ENCODE peak calls at places on chromosomes 1 and 21, in five cellular contexts. H is HepG2, F is K562, E is H1, A is GM12878. K is an unnamed sample.

GRCh38 chr21:34576043-34576466 is 38.9 kb downstream of the RCAN1 start:
- DNase-seq in A (no peak), E (no peak), F (no peak), H (no peak), K (no peak)

GRCh38 chr21:36589352-36589971 is 109.5 kb upstream of the SIM2 start:
- DNase-seq in E (no peak), F (peak), H (peak), A (peak), K (peak)

GRCh38 chr1:93483200-93483599 is 35.3 kb downstream of the FNBP1L start:
- DNase-seq in F (no peak), E (no peak), H (no peak), A (no peak), K (no peak)

GRCh38 chr1:31701137-31701736 is 2.6 kb downstream of the COL16A1 start:
- DNase-seq in F (peak), H (peak), A (no peak), E (no peak), K (peak)

GRCh38 chr1:193754732-193755427 is 568.5 kb upstream of the B3GALT2 start:
- DNase-seq in F (peak), E (no peak), A (no peak), H (no peak), K (peak)

GRCh38 chr21:36825683-36826082 is 126.8 kb downstream of the SIM2 start:
- DNase-seq in E (no peak), A (no peak), F (peak), H (no peak), K (no peak)

GRCh38 chr1:82597620-82598019 is 796.9 kb downstream of the ADGRL2 start:
- DNase-seq in A (no peak), E (no peak), F (no peak), H (no peak), K (no peak)

GRCh38 chr1:153429266-153430165 is 13.2 kb downstream of the S100A7A start:
- DNase-seq in A (no peak), F (no peak), H (no peak), E (no peak), K (no peak)

GRCh38 chr1:184424945-184425344 is 38.1 kb downstream of the C1orf21 start:
- DNase-seq in E (no peak), A (no peak), F (no peak), H (no peak), K (no peak)

GRCh38 chr1:195794225-195794624 is 814.0 kb downstream of the KCNT2 start:
- DNase-seq in H (no peak), A (no peak), E (no peak), F (no peak), K (no peak)

GRCh38 chr1:83547903-83548302 is 451.0 kb downstream of the TTLL7 start:
- DNase-seq in A (no peak), H (no peak), F (no peak), E (no peak), K (no peak)

GRCh38 chr1:31064685-31065309 is 720 bp downstream of the PUM1 start:
- DNase-seq in E (no peak), H (peak), A (no peak), F (peak), K (no peak)

GRCh38 chr1:6962390-6962955 is 177.2 kb downstream of the CAMTA1 start:
- DNase-seq in H (no peak), F (peak), E (no peak), A (peak), K (peak)

GRCh38 chr1:10399487-10399917 is 638 bp downstream of the PGD start:
- DNase-seq in E (no peak), H (peak), A (no peak), F (no peak), K (no peak)

GRCh38 chr1:115829947-115830346 is 11.0 kb downstream of the NHLH2 start:
- DNase-seq in A (no peak), H (no peak), F (no peak), E (no peak), K (no peak)

GRCh38 chr21:17699524-17700189 is 87.0 kb upstream of the BTG3 start:
- DNase-seq in A (peak), H (no peak), F (no peak), E (no peak), K (no peak)

GRCh38 chr21:41678944-41679343 is 87.9 kb downstream of the RIPK4 start:
- DNase-seq in F (peak), H (peak), A (no peak), E (peak), K (peak)

GRCh38 chr1:228265167-228265566 is 57.3 kb downstream of the OBSCN start:
- DNase-seq in F (peak), A (no peak), E (no peak), H (no peak), K (no peak)

GRCh38 chr1:185314416-185314815 is 2.6 kb downstream of the IVNS1ABP start:
- DNase-seq in H (no peak), F (no peak), E (no peak), A (no peak), K (no peak)

GRCh38 chr1:78833491-78833890 is 173.0 kb downstream of the ADGRL4 start:
- DNase-seq in E (no peak), A (no peak), H (no peak), F (no peak), K (no peak)

GRCh38 chr21:38669186-38669585 is 136.5 kb upstream of the ETS2 start:
- DNase-seq in E (no peak), H (peak), F (peak), A (no peak), K (peak)

GRCh38 chr1:81797701-81798100 is 3.0 kb upstream of the ADGRL2 start:
- DNase-seq in E (no peak), A (no peak), H (no peak), F (no peak), K (no peak)

GRCh38 chr1:14531519-14531918 is 67.0 kb upstream of the KAZN start:
- DNase-seq in F (no peak), E (no peak), A (no peak), H (no peak), K (no peak)

GRCh38 chr1:177848577-177848976 is 121.3 kb downstream of the SEC16B start:
- DNase-seq in E (no peak), H (no peak), F (no peak), A (no peak), K (no peak)

GRCh38 chr1:109490029-109490933 is 3.6 kb upstream of the CYB561D1 start:
- DNase-seq in F (peak), H (peak), A (no peak), E (no peak), K (peak)

GRCh38 chr1:222794656-222795474 is 20.0 kb upstream of the DISP1 start:
- DNase-seq in H (no peak), E (no peak), F (no peak), A (no peak), K (peak)

GRCh38 chr1:229091721-229092136 is 179.2 kb upstream of the RAB4A start:
- DNase-seq in H (no peak), F (no peak), A (no peak), E (no peak), K (no peak)

GRCh38 chr1:235642021-235642942 is 7.3 kb downstream of the GNG4 start:
- DNase-seq in A (no peak), H (no peak), F (peak), E (no peak), K (no peak)

GRCh38 chr1:159120317-159120716 is 43.8 kb upstream of the AIM2 start:
- DNase-seq in A (no peak), H (no peak), E (no peak), F (no peak), K (no peak)

GRCh38 chr1:155082301-155082940 is 3.8 kb downstream of the EFNA3 start:
- DNase-seq in H (no peak), A (no peak), E (no peak), F (peak), K (no peak)

GRCh38 chr1:10665930-10666850 is 130.3 kb downstream of the CASZ1 start:
- DNase-seq in F (no peak), H (no peak), A (no peak), E (no peak), K (no peak)

GRCh38 chr1:188089461-188089860 is 1260.7 kb downstream of the PLA2G4A start:
- DNase-seq in H (no peak), E (no peak), F (no peak), A (no peak), K (no peak)

GRCh38 chr1:10575616-10576015 is 100.9 kb downstream of the PEX14 start:
- DNase-seq in A (no peak), H (no peak), F (no peak), E (no peak), K (peak)

GRCh38 chr1:22878626-22879025 is 94.0 kb downstream of the LACTBL1 start:
- DNase-seq in E (no peak), A (no peak), H (no peak), F (no peak), K (no peak)

GRCh38 chr1:228228601-228229074 is 20.8 kb downstream of the OBSCN start:
- DNase-seq in A (no peak), F (no peak), H (peak), E (no peak), K (peak)

GRCh38 chr1:75522389-75522788 is 88.5 kb downstream of the SLC44A5 start:
- DNase-seq in A (no peak), F (no peak), H (no peak), E (no peak), K (no peak)

GRCh38 chr1:107926436-107927080 is 38.4 kb downstream of the VAV3 start:
- DNase-seq in H (no peak), A (no peak), F (no peak), E (no peak), K (no peak)

GRCh38 chr1:221670081-221670480 is 71.8 kb downstream of the DUSP10 start:
- DNase-seq in A (no peak), H (no peak), E (no peak), F (no peak), K (no peak)

GRCh38 chr1:156748670-156749428 is 2.6 kb downstream of the HDGF start:
- DNase-seq in H (peak), E (no peak), A (no peak), F (no peak), K (no peak)
- TF ChIP-seq KDM1A in H (no peak), E (no peak), A (no peak), F (no peak), K (no peak)

GRCh38 chr1:55188909-55189308 is 26.3 kb downstream of the USP24 start:
- DNase-seq in H (no peak), A (no peak), F (no peak), E (no peak), K (no peak)
- TF ChIP-seq KDM1A in H (no peak), A (no peak), F (no peak), E (no peak), K (no peak)

GRCh38 chr1:66371233-66372005 is 162.5 kb upstream of the SGIP1 start:
- DNase-seq in A (no peak), F (no peak), E (no peak), H (no peak), K (no peak)
- TF ChIP-seq KDM1A in A (no peak), F (no peak), E (no peak), H (no peak), K (no peak)

GRCh38 chr1:9016455-9016854 is 9.8 kb downstream of the SLC2A7 start:
- DNase-seq in E (no peak), A (no peak), H (no peak), F (no peak), K (no peak)

GRCh38 chr1:9020325-9020724 is 5.9 kb downstream of the SLC2A7 start:
- DNase-seq in A (no peak), F (no peak), H (no peak), E (no peak), K (no peak)

GRCh38 chr1:9014475-9015375 is 11.5 kb downstream of the SLC2A7 start:
- DNase-seq in A (no peak), H (no peak), F (no peak), E (no peak), K (no peak)

GRCh38 chr1:9022773-9023172 is 3.5 kb downstream of the SLC2A7 start:
- DNase-seq in E (no peak), A (no peak), H (no peak), F (no peak), K (no peak)

DNA sequence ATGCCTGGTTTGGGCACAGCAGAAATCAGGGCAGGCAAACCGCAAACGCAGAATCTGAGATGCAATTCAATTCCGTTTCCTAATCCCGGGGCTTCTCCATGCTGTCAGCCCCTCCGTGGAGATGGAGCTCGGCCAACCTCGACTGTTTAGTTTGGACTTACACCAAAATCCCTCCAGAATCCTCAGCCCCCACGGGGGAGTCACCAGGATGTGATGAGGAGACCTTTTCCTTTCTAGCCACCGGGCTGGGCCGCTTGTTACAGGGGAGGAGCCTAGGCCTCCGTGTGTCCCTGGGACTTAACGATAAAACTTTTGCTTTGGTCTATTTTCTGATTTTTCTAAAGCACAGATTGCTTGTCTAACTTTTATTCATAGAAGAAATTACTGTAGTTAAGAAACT is 7.9 kb downstream of the SLC2A7 start:
- DNase-seq in A (no peak), H (no peak), F (no peak), E (no peak), K (no peak)
- TF ChIP-seq KDM1A in A (no peak), H (no peak), F (no peak), E (no peak), K (no peak)

DNA sequence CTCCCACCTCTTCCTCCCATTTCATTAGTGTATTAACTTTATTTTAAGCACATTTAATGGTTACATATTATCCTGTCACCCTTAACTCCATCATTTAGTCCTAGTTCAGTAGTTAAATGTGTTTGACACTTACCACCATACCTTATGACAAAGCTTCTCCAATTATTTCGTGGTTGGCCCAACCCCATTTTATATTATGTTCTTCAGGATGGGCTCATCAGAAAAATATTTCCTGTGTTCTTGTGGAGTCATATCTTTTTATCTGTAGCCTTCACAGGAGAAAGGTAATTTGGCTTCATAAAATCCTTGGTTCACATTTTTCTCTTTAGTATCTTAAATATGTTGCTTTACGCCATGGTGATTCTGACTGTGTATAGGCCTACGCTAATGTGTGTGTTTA is 142.3 kb upstream of the COL6A1 start:
- DNase-seq in H (no peak), F (no peak), E (no peak), A (no peak), K (no peak)
- TF ChIP-seq KDM1A in H (no peak), F (no peak), E (no peak), A (no peak), K (no peak)

GRCh38 chr21:29647353-29647781 is 292.4 kb downstream of the GRIK1 start:
- DNase-seq in H (no peak), F (peak), E (no peak), A (no peak), K (no peak)
- TF ChIP-seq KDM1A in H (no peak), F (peak), E (no peak), A (no peak), K (no peak)

K was measured in A549.